ENCODE peak calls at places on chromosome 13, in five cellular contexts. U, T, J, S and Q are unnamed samples.

GRCh38 chr13:41222259-41222852 is 28.0 kb upstream of the KBTBD7 start:
- DNase-seq in U (peak; percentile 65), T (peak; percentile 50), J (peak; percentile 55), S (peak; percentile 34), Q (peak; percentile 62)

GRCh38 chr13:41762796-41763195 is 198.1 kb downstream of the VWA8 start:
- DNase-seq in U (no peak), T (no peak), J (no peak), S (no peak), Q (no peak)

GRCh38 chr13:34340534-34340933 is 522.6 kb downstream of the RFC3 start:
- DNase-seq in U (no peak), T (no peak), J (no peak), S (no peak), Q (no peak)

GRCh38 chr13:91154553-91154952 is 192.9 kb upstream of the MIR17HG start:
- DNase-seq in U (no peak), T (no peak), J (no peak), S (no peak), Q (no peak)

GRCh38 chr13:88896466-88896865 is 1225.3 kb downstream of the SLITRK5 start:
- DNase-seq in U (no peak), T (no peak), J (no peak), S (no peak), Q (no peak)

GRCh38 chr13:30748717-30749116 is 13.4 kb downstream of the ALOX5AP start:
- DNase-seq in U (no peak), T (no peak), J (no peak), S (no peak), Q (no peak)

GRCh38 chr13:25699600-25699999 is 327.8 kb downstream of the ATP8A2 start:
- DNase-seq in U (no peak), T (no peak), J (no peak), S (no peak), Q (no peak)

GRCh38 chr13:98997738-98998641 is 20.1 kb upstream of the DOCK9 start:
- DNase-seq in U (no peak), T (no peak), J (no peak), S (no peak), Q (no peak)

GRCh38 chr13:95787356-95788099 is 110.6 kb downstream of the DNAJC3 start:
- DNase-seq in U (no peak), T (no peak), J (no peak), S (no peak), Q (no peak)

GRCh38 chr13:99200433-99201167 is at the start of gene UBAC2:
- DNase-seq in U (peak; percentile 97), T (peak; percentile 89), J (peak; percentile 93), S (peak; percentile 89), Q (peak; percentile 99)

GRCh38 chr13:100363874-100364273 is 224.7 kb downstream of the GGACT start:
- DNase-seq in U (no peak), T (no peak), J (no peak), S (no peak), Q (no peak)

GRCh38 chr13:112910016-112910415 is 59.0 kb upstream of the MCF2L start:
- DNase-seq in U (no peak), T (no peak), J (no peak), S (no peak), Q (no peak)

GRCh38 chr13:51643882-51644281 is 59.6 kb downstream of the WDFY2 start:
- DNase-seq in U (peak; percentile 35), T (peak; percentile 63), J (no peak), S (no peak), Q (no peak)

GRCh38 chr13:112885782-112886268 is 83.2 kb upstream of the MCF2L start:
- DNase-seq in U (no peak), T (peak; percentile 71), J (peak; percentile 50), S (no peak), Q (peak; percentile 96)

GRCh38 chr13:94610475-94610874 is 8.8 kb downstream of the GPR180 start:
- DNase-seq in U (no peak), T (no peak), J (no peak), S (no peak), Q (no peak)

GRCh38 chr13:28117689-28118377 is 17.5 kb upstream of the FLT3 start:
- DNase-seq in U (no peak), T (no peak), J (no peak), S (no peak), Q (no peak)

GRCh38 chr13:103703246-103703645 is 637.0 kb upstream of the SLC10A2 start:
- DNase-seq in U (no peak), T (no peak), J (no peak), S (no peak), Q (no peak)

GRCh38 chr13:90839061-90839460 is 508.4 kb upstream of the MIR17HG start:
- DNase-seq in U (no peak), T (no peak), J (no peak), S (no peak), Q (no peak)

GRCh38 chr13:54092686-54093085 is 1064.1 kb downstream of the OLFM4 start:
- DNase-seq in U (no peak), T (no peak), J (no peak), S (no peak), Q (no peak)

GRCh38 chr13:33285420-33286124 is at the start of gene STARD13:
- DNase-seq in U (peak; percentile 86), T (peak; percentile 92), J (peak; percentile 13), S (peak; percentile 16), Q (peak; percentile 51)

GRCh38 chr13:107650081-107650701 is 565.1 kb downstream of the LIG4 start:
- DNase-seq in U (peak; percentile 14), T (peak; percentile 16), J (peak; percentile 12), S (no peak), Q (peak; percentile 25)

GRCh38 chr13:98514268-98514667 is 62.6 kb downstream of the STK24 start:
- DNase-seq in U (no peak), T (no peak), J (no peak), S (no peak), Q (no peak)

GRCh38 chr13:24632382-24633121 is 47.7 kb upstream of the ATP12A start:
- DNase-seq in U (no peak), T (no peak), J (no peak), S (no peak), Q (no peak)

GRCh38 chr13:95185851-95186250 is 115.4 kb downstream of the ABCC4 start:
- DNase-seq in U (no peak), T (no peak), J (no peak), S (no peak), Q (no peak)

GRCh38 chr13:31073859-31074718 is 87.6 kb downstream of the HSPH1 start:
- DNase-seq in U (no peak), T (no peak), J (no peak), S (peak; percentile 89), Q (no peak)

GRCh38 chr13:92187378-92187989 is 789.1 kb downstream of the GPC5 start:
- DNase-seq in U (peak; percentile 73), T (peak; percentile 24), J (peak; percentile 11), S (no peak), Q (peak; percentile 64)

GRCh38 chr13:110890279-110891150 is 24.4 kb downstream of the ANKRD10 start:
- DNase-seq in U (no peak), T (no peak), J (no peak), S (no peak), Q (no peak)

GRCh38 chr13:110897024-110897423 is 17.8 kb downstream of the ANKRD10 start:
- DNase-seq in U (no peak), T (no peak), J (no peak), S (no peak), Q (no peak)

GRCh38 chr13:110897521-110897920 is 17.3 kb downstream of the ANKRD10 start:
- DNase-seq in U (no peak), T (no peak), J (no peak), S (no peak), Q (no peak)

GRCh38 chr13:110894086-110894485 is 20.8 kb downstream of the ANKRD10 start:
- DNase-seq in U (no peak), T (no peak), J (no peak), S (no peak), Q (no peak)

DNA sequence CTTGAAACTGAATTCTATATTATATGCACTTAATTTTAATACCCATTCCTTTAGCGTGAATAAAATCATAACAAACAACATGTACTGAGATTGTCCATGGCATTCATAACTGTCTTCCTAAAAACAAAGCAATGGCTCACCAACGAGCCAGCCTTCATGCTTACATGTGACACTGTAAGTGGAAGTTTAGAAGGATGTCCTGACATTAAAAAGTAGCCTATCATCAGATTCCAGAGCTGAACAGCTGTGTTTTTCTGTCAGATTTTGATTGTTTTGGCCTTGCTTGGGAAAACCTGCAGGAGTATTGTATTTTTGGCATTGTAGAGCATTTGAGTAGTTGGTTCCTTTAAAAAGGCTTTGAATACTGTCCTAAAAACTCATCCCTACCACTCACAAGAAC is 21.3 kb downstream of the ANKRD10 start:
- DNase-seq in U (no peak), T (no peak), J (no peak), S (no peak), Q (no peak)
- TF ChIP-seq FOXM1 in U (no peak), T (no peak), J (no peak), S (no peak), Q (no peak)

DNA sequence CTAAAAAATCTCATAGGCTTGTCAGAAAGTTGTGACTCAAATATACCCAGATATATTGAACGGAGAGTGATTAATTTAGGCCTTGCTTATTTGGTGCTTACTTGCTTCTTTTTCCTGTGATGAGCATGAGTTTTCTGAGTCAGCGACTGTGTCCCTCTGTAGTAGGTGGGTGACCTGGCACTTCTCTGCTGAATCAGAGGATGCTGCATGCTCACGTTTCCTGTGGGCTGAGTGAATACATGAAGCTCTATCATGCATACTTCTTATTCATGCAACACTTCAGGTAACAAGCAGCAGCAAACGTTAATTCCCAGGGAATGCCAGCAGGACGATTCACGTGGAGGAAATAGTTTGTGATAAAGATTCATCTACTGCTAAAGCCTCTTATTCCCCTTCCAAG is 245.1 kb downstream of the KLF5 start:
- DNase-seq in U (no peak), T (no peak), J (no peak), S (no peak), Q (no peak)
- TF ChIP-seq FOXM1 in U (no peak), T (no peak), J (no peak), S (no peak), Q (no peak)

DNA sequence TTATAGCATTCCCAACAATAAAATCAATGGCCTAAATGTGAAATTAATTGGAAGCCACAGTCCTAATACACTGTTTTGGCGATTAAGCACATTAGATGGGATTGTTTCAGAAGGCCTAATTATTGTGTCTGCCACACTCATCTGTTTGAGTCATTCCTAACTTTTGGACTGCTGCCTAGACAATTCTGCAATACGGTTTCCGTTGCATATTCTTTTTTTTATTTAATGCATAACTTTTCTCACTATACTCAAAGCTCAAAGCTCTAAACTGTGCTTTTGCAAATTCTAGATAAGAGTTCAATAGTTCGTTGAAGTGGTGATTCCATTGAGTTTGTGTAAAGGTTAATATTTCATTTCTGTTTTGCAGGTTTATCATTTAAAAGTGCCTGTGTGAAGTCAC is 53.1 kb downstream of the MBNL2 start:
- DNase-seq in U (no peak), T (peak; percentile 57), J (no peak), S (no peak), Q (no peak)
- TF ChIP-seq FOXM1 in U (no peak), T (no peak), J (no peak), S (no peak), Q (no peak)

GRCh38 chr13:36131215-36131930 is at the start of gene DCLK1:
- DNase-seq in U (peak; percentile 41), T (no peak), J (no peak), S (no peak), Q (peak; percentile 80)

GRCh38 chr13:36129539-36129938 is 1.6 kb downstream of the DCLK1 start:
- DNase-seq in U (no peak), T (no peak), J (no peak), S (no peak), Q (no peak)

GRCh38 chr13:36131931-36132297 is 732 bp upstream of the DCLK1 start:
- DNase-seq in U (no peak), T (no peak), J (no peak), S (no peak), Q (no peak)

GRCh38 chr13:36130168-36130541 is 1.0 kb downstream of the DCLK1 start:
- DNase-seq in U (no peak), T (no peak), J (no peak), S (no peak), Q (no peak)

GRCh38 chr13:36130542-36131214 is 504 bp downstream of the DCLK1 start:
- DNase-seq in U (peak; percentile 37), T (no peak), J (no peak), S (no peak), Q (peak; percentile 80)
- TF ChIP-seq FOXM1 in U (no peak), T (no peak), J (no peak), S (no peak), Q (no peak)